ENCODE peak calls at places on chromosomes 5 and 9, in eight cellular contexts. One of them, this sample, is unnamed.

GRCh38 chr5:16916262-16916878 is 19.7 kb downstream of the MYO10 start:
- DNase-seq in Peyer's patch: no peak
- DNase-seq in cardiac fibroblast: peak
- DNase-seq in fibroblast of lung: peak
- DNase-seq in astrocyte of the spinal cord: peak
- DNase-seq in BJ: peak
- DNase-seq in HepG2: no peak
- DNase-seq in prostate gland: no peak
- DNase-seq in this sample: no peak

GRCh38 chr5:66821626-66822429 is 225.6 kb downstream of the MAST4 start:
- DNase-seq in cardiac fibroblast: peak
- DNase-seq in prostate gland: no peak
- DNase-seq in fibroblast of lung: no peak
- DNase-seq in HepG2: no peak
- DNase-seq in BJ: no peak
- DNase-seq in astrocyte of the spinal cord: no peak
- DNase-seq in Peyer's patch: no peak
- DNase-seq in this sample: no peak

GRCh38 chr5:164060956-164061355 is 555.5 kb downstream of the MAT2B start:
- DNase-seq in cardiac fibroblast: no peak
- DNase-seq in HepG2: no peak
- DNase-seq in BJ: no peak
- DNase-seq in Peyer's patch: no peak
- DNase-seq in fibroblast of lung: no peak
- DNase-seq in prostate gland: no peak
- DNase-seq in astrocyte of the spinal cord: no peak
- DNase-seq in this sample: no peak

GRCh38 chr9:27086818-27087680 is 22.0 kb upstream of the TEK start:
- DNase-seq in BJ: peak
- DNase-seq in Peyer's patch: no peak
- DNase-seq in astrocyte of the spinal cord: peak
- DNase-seq in prostate gland: no peak
- DNase-seq in fibroblast of lung: peak
- DNase-seq in cardiac fibroblast: peak
- DNase-seq in HepG2: no peak
- DNase-seq in this sample: no peak

GRCh38 chr5:132971483-132972435 is 8.3 kb upstream of the AFF4 start:
- DNase-seq in Peyer's patch: no peak
- DNase-seq in cardiac fibroblast: peak
- DNase-seq in prostate gland: no peak
- DNase-seq in fibroblast of lung: peak
- DNase-seq in HepG2: no peak
- DNase-seq in BJ: no peak
- DNase-seq in astrocyte of the spinal cord: no peak
- DNase-seq in this sample: no peak

GRCh38 chr9:132942541-132943182 is 1.8 kb downstream of the TSC1 start:
- DNase-seq in cardiac fibroblast: peak
- DNase-seq in HepG2: no peak
- DNase-seq in BJ: no peak
- DNase-seq in prostate gland: no peak
- DNase-seq in astrocyte of the spinal cord: no peak
- DNase-seq in Peyer's patch: no peak
- DNase-seq in fibroblast of lung: peak
- DNase-seq in this sample: no peak

GRCh38 chr5:179023528-179024189 is at the start of gene ZNF879:
- DNase-seq in Peyer's patch: peak
- DNase-seq in cardiac fibroblast: peak
- DNase-seq in prostate gland: peak
- DNase-seq in astrocyte of the spinal cord: peak
- DNase-seq in BJ: peak
- DNase-seq in fibroblast of lung: peak
- DNase-seq in HepG2: peak
- DNase-seq in this sample: peak

GRCh38 chr5:73968246-73968645 is 342.2 kb downstream of the ARHGEF28 start:
- DNase-seq in cardiac fibroblast: no peak
- DNase-seq in astrocyte of the spinal cord: no peak
- DNase-seq in prostate gland: no peak
- DNase-seq in BJ: no peak
- DNase-seq in HepG2: no peak
- DNase-seq in Peyer's patch: no peak
- DNase-seq in fibroblast of lung: no peak
- DNase-seq in this sample: no peak

GRCh38 chr5:159965031-159965837 is 43.7 kb upstream of the TTC1 start:
- DNase-seq in astrocyte of the spinal cord: peak
- DNase-seq in cardiac fibroblast: peak
- DNase-seq in Peyer's patch: no peak
- DNase-seq in BJ: no peak
- DNase-seq in fibroblast of lung: peak
- DNase-seq in prostate gland: no peak
- DNase-seq in HepG2: peak
- DNase-seq in this sample: no peak

GRCh38 chr5:18483386-18483785 is 849.1 kb downstream of the TAF11L14 start:
- DNase-seq in fibroblast of lung: no peak
- DNase-seq in HepG2: no peak
- DNase-seq in Peyer's patch: no peak
- DNase-seq in BJ: no peak
- DNase-seq in cardiac fibroblast: no peak
- DNase-seq in astrocyte of the spinal cord: peak
- DNase-seq in prostate gland: no peak
- DNase-seq in this sample: no peak

GRCh38 chr9:129998491-129999122 is 44.4 kb downstream of the FNBP1 start:
- DNase-seq in prostate gland: no peak
- DNase-seq in cardiac fibroblast: no peak
- DNase-seq in BJ: no peak
- DNase-seq in fibroblast of lung: no peak
- DNase-seq in astrocyte of the spinal cord: no peak
- DNase-seq in HepG2: no peak
- DNase-seq in Peyer's patch: peak
- DNase-seq in this sample: no peak

GRCh38 chr9:114899461-114899860 is 30.9 kb downstream of the TNFSF8 start:
- DNase-seq in HepG2: no peak
- DNase-seq in astrocyte of the spinal cord: no peak
- DNase-seq in prostate gland: no peak
- DNase-seq in BJ: no peak
- DNase-seq in Peyer's patch: no peak
- DNase-seq in cardiac fibroblast: no peak
- DNase-seq in fibroblast of lung: no peak
- DNase-seq in this sample: no peak

GRCh38 chr5:105670586-105670985 is 2000.2 kb downstream of the EFNA5 start:
- DNase-seq in astrocyte of the spinal cord: no peak
- DNase-seq in Peyer's patch: no peak
- DNase-seq in HepG2: peak
- DNase-seq in fibroblast of lung: no peak
- DNase-seq in cardiac fibroblast: no peak
- DNase-seq in prostate gland: no peak
- DNase-seq in BJ: no peak
- DNase-seq in this sample: no peak

DNA sequence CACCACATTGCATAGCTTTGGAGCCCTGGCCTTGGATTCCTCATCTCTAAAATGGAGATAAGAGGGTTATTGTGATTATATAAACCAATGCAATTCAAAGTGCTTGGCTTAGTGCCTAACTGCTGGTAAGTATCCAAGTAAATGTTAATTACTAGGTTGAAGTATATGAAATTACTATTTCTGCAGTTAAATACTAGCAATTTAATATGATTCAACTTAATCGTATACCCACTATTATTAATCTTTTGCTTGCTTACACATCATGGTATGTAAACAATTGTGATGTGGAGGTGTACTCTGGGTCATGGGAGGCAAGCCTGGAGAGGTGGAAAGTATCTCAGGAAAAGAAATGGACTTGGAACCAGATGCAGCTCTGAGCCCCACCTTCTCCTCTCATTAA is 23.9 kb downstream of the NEUROG1 start:
- DNase-seq in prostate gland: no peak
- DNase-seq in cardiac fibroblast: no peak
- DNase-seq in Peyer's patch: no peak
- DNase-seq in HepG2: no peak
- DNase-seq in fibroblast of lung: no peak
- DNase-seq in BJ: no peak
- DNase-seq in astrocyte of the spinal cord: no peak
- DNase-seq in this sample: no peak
- H3K4me3 ChIP-seq in prostate gland: no peak
- H3K4me3 ChIP-seq in cardiac fibroblast: no peak
- H3K4me3 ChIP-seq in Peyer's patch: no peak
- H3K4me3 ChIP-seq in HepG2: no peak
- H3K4me3 ChIP-seq in fibroblast of lung: no peak
- H3K4me3 ChIP-seq in BJ: no peak
- H3K4me3 ChIP-seq in astrocyte of the spinal cord: no peak
- H3K4me3 ChIP-seq in this sample: no peak

GRCh38 chr9:124038239-124038638 is 26.7 kb downstream of the LHX2 start:
- DNase-seq in astrocyte of the spinal cord: no peak
- DNase-seq in HepG2: no peak
- DNase-seq in cardiac fibroblast: peak
- DNase-seq in Peyer's patch: no peak
- DNase-seq in prostate gland: no peak
- DNase-seq in BJ: no peak
- DNase-seq in fibroblast of lung: no peak
- DNase-seq in this sample: no peak

GRCh38 chr9:124038790-124039633 is 27.4 kb downstream of the LHX2 start:
- DNase-seq in BJ: no peak
- DNase-seq in Peyer's patch: no peak
- DNase-seq in fibroblast of lung: no peak
- DNase-seq in cardiac fibroblast: no peak
- DNase-seq in astrocyte of the spinal cord: no peak
- DNase-seq in HepG2: no peak
- DNase-seq in prostate gland: no peak
- DNase-seq in this sample: no peak

GRCh38 chr9:124036578-124036977 is 25.0 kb downstream of the LHX2 start:
- DNase-seq in HepG2: no peak
- DNase-seq in Peyer's patch: no peak
- DNase-seq in fibroblast of lung: no peak
- DNase-seq in BJ: no peak
- DNase-seq in cardiac fibroblast: no peak
- DNase-seq in prostate gland: no peak
- DNase-seq in astrocyte of the spinal cord: no peak
- DNase-seq in this sample: no peak

GRCh38 chr9:124040186-124040920 is 28.8 kb downstream of the LHX2 start:
- DNase-seq in BJ: no peak
- DNase-seq in astrocyte of the spinal cord: peak
- DNase-seq in cardiac fibroblast: peak
- DNase-seq in HepG2: no peak
- DNase-seq in prostate gland: no peak
- DNase-seq in fibroblast of lung: no peak
- DNase-seq in Peyer's patch: no peak
- DNase-seq in this sample: no peak

DNA sequence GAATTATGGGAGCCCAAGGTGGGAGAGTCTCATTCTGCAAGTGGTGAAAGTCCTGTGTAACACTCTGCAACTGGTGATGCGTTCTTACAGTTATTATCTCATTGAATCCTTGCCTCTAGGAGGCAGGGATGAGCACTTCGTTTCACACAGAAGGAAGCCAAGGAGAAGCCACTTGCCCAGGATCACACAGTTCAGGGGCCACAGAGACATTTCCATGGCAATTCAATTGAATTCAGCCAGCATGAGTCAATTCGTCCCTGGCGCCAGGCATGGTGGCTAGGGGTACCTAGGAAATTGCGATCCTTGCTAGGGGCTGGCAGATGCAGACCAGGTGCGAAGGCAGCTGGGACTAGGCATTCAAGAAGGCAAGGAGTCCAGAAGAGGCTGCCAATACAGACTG is 26.2 kb downstream of the LHX2 start:
- DNase-seq in fibroblast of lung: no peak
- DNase-seq in Peyer's patch: no peak
- DNase-seq in HepG2: no peak
- DNase-seq in BJ: no peak
- DNase-seq in astrocyte of the spinal cord: no peak
- DNase-seq in cardiac fibroblast: no peak
- DNase-seq in prostate gland: no peak
- DNase-seq in this sample: no peak
- TF ChIP-seq CTCF in fibroblast of lung: peak
- TF ChIP-seq CTCF in Peyer's patch: no peak
- TF ChIP-seq CTCF in HepG2: peak
- TF ChIP-seq CTCF in BJ: peak
- TF ChIP-seq CTCF in astrocyte of the spinal cord: no peak
- TF ChIP-seq CTCF in cardiac fibroblast: no peak
- TF ChIP-seq CTCF in prostate gland: no peak
- TF ChIP-seq CTCF in this sample: no peak

DNA sequence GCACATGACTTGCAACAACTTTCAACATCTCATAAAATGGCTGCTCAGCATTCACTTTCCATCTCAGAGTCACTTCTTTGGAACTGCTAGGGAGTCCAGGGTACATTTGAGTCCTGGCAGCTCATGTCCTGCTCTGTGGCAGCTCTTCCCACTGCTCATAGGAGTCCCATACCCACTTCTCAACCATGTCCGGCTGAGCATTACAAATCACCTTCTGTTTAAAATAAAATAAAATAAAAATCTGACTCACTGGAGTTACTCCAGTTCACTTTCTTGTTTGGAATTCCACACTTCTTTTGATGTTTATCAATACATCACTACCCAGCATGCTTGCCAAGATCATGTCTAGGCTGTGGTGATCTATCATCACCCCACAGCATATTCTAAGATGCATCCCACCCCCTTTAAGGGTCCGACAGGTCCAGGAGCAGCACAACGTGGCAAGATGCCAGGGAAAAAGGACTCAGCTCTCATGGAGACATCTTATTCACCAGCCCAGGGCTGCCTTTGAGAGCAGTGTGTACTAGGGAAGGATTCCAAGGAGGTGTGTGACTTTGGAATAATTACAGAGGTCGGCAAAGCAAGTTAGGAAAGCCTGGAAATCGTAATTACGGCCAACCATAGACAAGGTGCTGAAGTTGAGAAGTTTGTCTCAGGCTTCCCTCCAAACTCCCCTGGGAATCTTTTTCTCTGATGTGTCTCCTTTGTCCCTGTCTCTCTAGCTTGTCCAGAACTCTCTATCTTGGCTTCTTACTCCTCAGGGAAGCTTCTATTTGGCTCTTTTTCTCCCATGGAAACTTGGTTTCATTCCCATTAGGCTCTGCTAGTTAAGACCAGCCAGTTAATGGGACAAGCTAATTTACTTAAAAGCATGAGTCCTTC is 111.4 kb upstream of the SLC1A3 start:
- DNase-seq in Peyer's patch: no peak
- DNase-seq in BJ: no peak
- DNase-seq in astrocyte of the spinal cord: peak
- DNase-seq in cardiac fibroblast: peak
- DNase-seq in prostate gland: peak
- DNase-seq in HepG2: no peak
- DNase-seq in fibroblast of lung: peak
- DNase-seq in this sample: no peak
- H3K4me3 ChIP-seq in Peyer's patch: no peak
- H3K4me3 ChIP-seq in BJ: no peak
- H3K4me3 ChIP-seq in astrocyte of the spinal cord: no peak
- H3K4me3 ChIP-seq in cardiac fibroblast: no peak
- H3K4me3 ChIP-seq in prostate gland: no peak
- H3K4me3 ChIP-seq in HepG2: no peak
- H3K4me3 ChIP-seq in fibroblast of lung: no peak
- H3K4me3 ChIP-seq in this sample: no peak

GRCh38 chr5:149429839-149430721 is 51.0 kb upstream of the IL17B start:
- DNase-seq in cardiac fibroblast: peak
- DNase-seq in HepG2: peak
- DNase-seq in prostate gland: no peak
- DNase-seq in BJ: no peak
- DNase-seq in astrocyte of the spinal cord: no peak
- DNase-seq in fibroblast of lung: peak
- DNase-seq in Peyer's patch: no peak
- DNase-seq in this sample: no peak
- TF ChIP-seq CTCF in cardiac fibroblast: peak
- TF ChIP-seq CTCF in HepG2: peak
- TF ChIP-seq CTCF in prostate gland: no peak
- TF ChIP-seq CTCF in BJ: peak
- TF ChIP-seq CTCF in astrocyte of the spinal cord: peak
- TF ChIP-seq CTCF in fibroblast of lung: peak
- TF ChIP-seq CTCF in Peyer's patch: no peak
- TF ChIP-seq CTCF in this sample: peak